ENCODE peak calls at places on chromosomes 16 and 17, in four cellular contexts. One of them, this sample, is unnamed.

GRCh38 chr17:75707096-75707720 is 14.1 kb upstream of the ITGB4 start:
- DNase-seq in fibroblast of lung: peak; percentile 75
- DNase-seq in thoracic aorta: no peak
- DNase-seq in heart left ventricle: peak; percentile 81
- DNase-seq in this sample: no peak

GRCh38 chr17:57732062-57732461 is 13.0 kb downstream of the CCDC182 start:
- DNase-seq in fibroblast of lung: no peak
- DNase-seq in thoracic aorta: no peak
- DNase-seq in heart left ventricle: no peak
- DNase-seq in this sample: no peak

GRCh38 chr16:8736123-8736680 is 61.2 kb downstream of the TMEM186 start:
- DNase-seq in fibroblast of lung: no peak
- DNase-seq in thoracic aorta: no peak
- DNase-seq in heart left ventricle: no peak
- DNase-seq in this sample: no peak

GRCh38 chr16:65751622-65752598 is 614.6 kb upstream of the CDH5 start:
- DNase-seq in fibroblast of lung: no peak
- DNase-seq in thoracic aorta: no peak
- DNase-seq in heart left ventricle: no peak
- DNase-seq in this sample: no peak

GRCh38 chr17:44361292-44362055 is 2.2 kb downstream of the FAM171A2 start:
- DNase-seq in fibroblast of lung: no peak
- DNase-seq in thoracic aorta: no peak
- DNase-seq in heart left ventricle: no peak
- DNase-seq in this sample: no peak

GRCh38 chr17:82943339-82943738 is 103.5 kb upstream of the ZNF750 start:
- DNase-seq in fibroblast of lung: no peak
- DNase-seq in thoracic aorta: no peak
- DNase-seq in heart left ventricle: no peak
- DNase-seq in this sample: no peak

GRCh38 chr16:2813661-2814288 is 3.3 kb upstream of the PRSS21 start:
- DNase-seq in fibroblast of lung: no peak
- DNase-seq in thoracic aorta: no peak
- DNase-seq in heart left ventricle: no peak
- DNase-seq in this sample: no peak

GRCh38 chr17:43924558-43924957 is 17.2 kb upstream of the MPP2 start:
- DNase-seq in fibroblast of lung: no peak
- DNase-seq in thoracic aorta: no peak
- DNase-seq in heart left ventricle: no peak
- DNase-seq in this sample: no peak

GRCh38 chr17:83073389-83074063 is 5.9 kb upstream of the METRNL start:
- DNase-seq in fibroblast of lung: peak; percentile 58
- DNase-seq in thoracic aorta: no peak
- DNase-seq in heart left ventricle: peak; percentile 67
- DNase-seq in this sample: no peak

GRCh38 chr17:76789235-76789788 is 51.4 kb downstream of the MFSD11 start:
- DNase-seq in fibroblast of lung: no peak
- DNase-seq in thoracic aorta: no peak
- DNase-seq in heart left ventricle: no peak
- DNase-seq in this sample: no peak

GRCh38 chr16:56689171-56689570 is 6.9 kb downstream of the MT1X start:
- DNase-seq in fibroblast of lung: no peak
- DNase-seq in thoracic aorta: no peak
- DNase-seq in heart left ventricle: no peak
- DNase-seq in this sample: no peak

GRCh38 chr17:42456223-42457106 is 2.2 kb upstream of the ATP6V0A1 start:
- DNase-seq in fibroblast of lung: peak; percentile 89
- DNase-seq in thoracic aorta: no peak
- DNase-seq in heart left ventricle: no peak
- DNase-seq in this sample: peak; percentile 76

GRCh38 chr16:49456763-49457162 is 83.2 kb downstream of the C16orf78 start:
- DNase-seq in fibroblast of lung: no peak
- DNase-seq in thoracic aorta: no peak
- DNase-seq in heart left ventricle: no peak
- DNase-seq in this sample: no peak

GRCh38 chr16:11742536-11743307 is at the start of gene TXNDC11:
- DNase-seq in fibroblast of lung: peak; percentile 96
- DNase-seq in thoracic aorta: peak; percentile 96
- DNase-seq in heart left ventricle: peak; percentile 99
- DNase-seq in this sample: peak; percentile 98

GRCh38 chr17:11296994-11297393 is 56.0 kb downstream of the SHISA6 start:
- DNase-seq in fibroblast of lung: no peak
- DNase-seq in thoracic aorta: no peak
- DNase-seq in heart left ventricle: no peak
- DNase-seq in this sample: peak; percentile 2

GRCh38 chr16:49422896-49423295 is 49.3 kb downstream of the C16orf78 start:
- DNase-seq in fibroblast of lung: no peak
- DNase-seq in thoracic aorta: no peak
- DNase-seq in heart left ventricle: no peak
- DNase-seq in this sample: no peak

GRCh38 chr17:34603974-34604373 is 24.6 kb downstream of the TMEM132E start:
- DNase-seq in fibroblast of lung: no peak
- DNase-seq in thoracic aorta: no peak
- DNase-seq in heart left ventricle: no peak
- DNase-seq in this sample: no peak

GRCh38 chr17:21201302-21201602 is 12.7 kb downstream of the TMEM11 start:
- DNase-seq in fibroblast of lung: no peak
- DNase-seq in thoracic aorta: no peak
- DNase-seq in heart left ventricle: no peak
- DNase-seq in this sample: no peak

GRCh38 chr17:66547170-66547865 is 244.9 kb downstream of the PRKCA start:
- DNase-seq in fibroblast of lung: no peak
- DNase-seq in thoracic aorta: no peak
- DNase-seq in heart left ventricle: no peak
- DNase-seq in this sample: no peak

GRCh38 chr17:78120971-78121800 is 7.4 kb downstream of the TMC6 start:
- DNase-seq in fibroblast of lung: no peak
- DNase-seq in thoracic aorta: no peak
- DNase-seq in heart left ventricle: peak; percentile 23
- DNase-seq in this sample: peak; percentile 53

GRCh38 chr17:2050871-2051387 is 4.0 kb upstream of the HIC1 start:
- DNase-seq in fibroblast of lung: peak; percentile 68
- DNase-seq in thoracic aorta: no peak
- DNase-seq in heart left ventricle: peak; percentile 50
- DNase-seq in this sample: no peak

GRCh38 chr17:4899341-4900230 is at the start of gene C17orf107:
- DNase-seq in fibroblast of lung: peak; percentile 81
- DNase-seq in thoracic aorta: peak; percentile 75
- DNase-seq in heart left ventricle: peak; percentile 81
- DNase-seq in this sample: no peak

GRCh38 chr17:76135810-76136188 is 5.2 kb downstream of the FOXJ1 start:
- DNase-seq in fibroblast of lung: no peak
- DNase-seq in thoracic aorta: no peak
- DNase-seq in heart left ventricle: peak; percentile 13
- DNase-seq in this sample: no peak

GRCh38 chr17:35079547-35079946 is 16.0 kb upstream of the RFFL start:
- DNase-seq in fibroblast of lung: no peak
- DNase-seq in thoracic aorta: no peak
- DNase-seq in heart left ventricle: no peak
- DNase-seq in this sample: no peak

GRCh38 chr17:17792143-17792550 is 44.6 kb downstream of the SREBF1 start:
- DNase-seq in fibroblast of lung: no peak
- DNase-seq in thoracic aorta: no peak
- DNase-seq in heart left ventricle: no peak
- DNase-seq in this sample: no peak

GRCh38 chr17:67438669-67439068 is 61.6 kb downstream of the PITPNC1 start:
- DNase-seq in fibroblast of lung: no peak
- DNase-seq in thoracic aorta: no peak
- DNase-seq in heart left ventricle: no peak
- DNase-seq in this sample: no peak

GRCh38 chr17:17535957-17536356 is 39.8 kb upstream of the RASD1 start:
- DNase-seq in fibroblast of lung: peak; percentile 53
- DNase-seq in thoracic aorta: peak; percentile 19
- DNase-seq in heart left ventricle: peak; percentile 96
- DNase-seq in this sample: no peak

GRCh38 chr16:85310868-85311585 is 198.8 kb upstream of the CIBAR2 start:
- DNase-seq in fibroblast of lung: no peak
- DNase-seq in thoracic aorta: no peak
- DNase-seq in heart left ventricle: peak; percentile 60
- DNase-seq in this sample: peak; percentile 57

GRCh38 chr17:47120521-47121095 is 68.5 kb downstream of the CDC27 start:
- DNase-seq in fibroblast of lung: peak; percentile 64
- DNase-seq in thoracic aorta: no peak
- DNase-seq in heart left ventricle: no peak
- DNase-seq in this sample: no peak

GRCh38 chr17:36088559-36089376 is 1.2 kb downstream of the CCL3 start:
- DNase-seq in fibroblast of lung: no peak
- DNase-seq in thoracic aorta: no peak
- DNase-seq in heart left ventricle: no peak
- DNase-seq in this sample: no peak

GRCh38 chr17:36082062-36082461 is 7.9 kb downstream of the CCL3 start:
- DNase-seq in fibroblast of lung: no peak
- DNase-seq in thoracic aorta: no peak
- DNase-seq in heart left ventricle: no peak
- DNase-seq in this sample: no peak

GRCh38 chr17:36089888-36090836 is at the start of gene CCL3:
- DNase-seq in fibroblast of lung: no peak
- DNase-seq in thoracic aorta: no peak
- DNase-seq in heart left ventricle: peak; percentile 38
- DNase-seq in this sample: peak; percentile 51

DNA sequence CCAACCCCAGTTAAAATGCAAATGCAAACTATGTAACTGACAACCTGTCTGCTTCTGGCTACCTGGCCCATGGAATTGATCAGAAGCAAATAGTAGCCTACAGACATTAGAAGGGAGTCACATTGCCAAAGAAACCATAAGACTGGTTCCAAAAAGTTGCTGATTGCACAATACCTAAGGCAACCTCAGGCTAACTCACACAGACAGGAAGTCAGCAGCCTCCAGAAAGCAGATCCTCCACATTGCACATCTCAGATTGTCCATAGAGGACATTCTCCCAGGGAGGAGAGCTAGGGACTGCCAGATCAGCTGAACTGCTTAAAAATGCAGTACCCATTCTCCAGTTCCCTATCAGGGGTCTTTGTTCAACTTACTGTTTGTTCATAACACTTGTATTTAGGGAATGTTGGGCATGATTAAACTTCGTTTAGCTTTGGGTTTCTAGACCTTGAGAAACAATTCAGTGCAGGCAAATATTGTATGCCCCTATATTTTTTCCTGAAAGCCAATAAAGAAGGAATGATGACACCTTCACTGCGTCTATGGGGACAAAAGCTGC is 4.2 kb downstream of the CCL3 start:
- DNase-seq in fibroblast of lung: no peak
- DNase-seq in thoracic aorta: no peak
- DNase-seq in heart left ventricle: no peak
- DNase-seq in this sample: no peak
- H3K4me1 ChIP-seq in fibroblast of lung: no peaks in the 10 kb centered on the region
- H3K4me1 ChIP-seq in thoracic aorta: no peaks in the 10 kb centered on the region
- H3K4me1 ChIP-seq in heart left ventricle: no peaks in the 10 kb centered on the region
- H3K4me1 ChIP-seq in this sample: peaks cover 15% of the 10 kb centered on the region

DNA sequence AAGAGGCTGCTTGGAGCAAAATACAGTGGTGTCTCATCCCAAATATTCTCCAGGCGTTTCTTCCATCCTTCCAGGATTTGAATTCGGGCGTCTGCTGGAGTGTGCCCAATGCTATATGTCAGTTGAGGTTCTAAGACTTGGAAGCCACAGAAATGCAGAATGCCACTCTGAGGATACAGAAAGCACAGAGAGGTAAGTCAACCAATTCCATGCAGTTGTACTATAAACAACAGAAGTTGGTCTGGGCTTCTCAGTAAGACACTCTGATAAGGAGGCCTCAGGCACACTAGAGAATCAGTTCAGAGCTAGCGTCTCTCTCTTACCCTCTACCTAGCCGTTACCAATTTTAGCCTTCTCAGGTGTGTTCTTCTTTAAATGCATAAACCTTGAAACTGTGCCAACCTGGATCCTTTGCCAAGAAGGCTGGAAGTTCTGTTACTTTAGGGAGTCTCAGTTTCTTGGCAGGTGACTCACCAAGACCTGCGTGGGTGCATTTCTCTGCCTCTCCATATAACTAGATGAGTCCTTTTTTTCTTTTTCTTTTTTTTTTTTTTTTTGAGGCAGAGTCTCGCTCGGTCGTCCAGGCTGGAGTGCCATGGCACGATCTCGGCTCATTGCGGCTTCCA is 15.1 kb downstream of the NQO1 start:
- DNase-seq in fibroblast of lung: peak; percentile 94
- DNase-seq in thoracic aorta: peak; percentile 65
- DNase-seq in heart left ventricle: no peak
- DNase-seq in this sample: no peak
- H3K27ac ChIP-seq in fibroblast of lung: no peak overlapping the region
- H3K27ac ChIP-seq in thoracic aorta: peak overlapping the region; percentile 23
- H3K27ac ChIP-seq in heart left ventricle: no peak overlapping the region
- H3K27ac ChIP-seq in this sample: no peak overlapping the region

GRCh38 chr16:89317101-89317671 is 99.7 kb downstream of the ZNF778 start:
- DNase-seq in fibroblast of lung: no peak
- DNase-seq in thoracic aorta: no peak
- DNase-seq in heart left ventricle: peak; percentile 25
- DNase-seq in this sample: no peak

GRCh38 chr16:89317729-89318429 is 100.4 kb downstream of the ZNF778 start:
- DNase-seq in fibroblast of lung: no peak
- DNase-seq in thoracic aorta: no peak
- DNase-seq in heart left ventricle: peak; percentile 24
- DNase-seq in this sample: no peak

GRCh38 chr16:89318871-89319627 is 101.5 kb downstream of the ZNF778 start:
- DNase-seq in fibroblast of lung: no peak
- DNase-seq in thoracic aorta: no peak
- DNase-seq in heart left ventricle: no peak
- DNase-seq in this sample: no peak

GRCh38 chr16:89319628-89319882 is 102.1 kb downstream of the ZNF778 start:
- DNase-seq in fibroblast of lung: no peak
- DNase-seq in thoracic aorta: no peak
- DNase-seq in heart left ventricle: peak; percentile 25
- DNase-seq in this sample: no peak

DNA sequence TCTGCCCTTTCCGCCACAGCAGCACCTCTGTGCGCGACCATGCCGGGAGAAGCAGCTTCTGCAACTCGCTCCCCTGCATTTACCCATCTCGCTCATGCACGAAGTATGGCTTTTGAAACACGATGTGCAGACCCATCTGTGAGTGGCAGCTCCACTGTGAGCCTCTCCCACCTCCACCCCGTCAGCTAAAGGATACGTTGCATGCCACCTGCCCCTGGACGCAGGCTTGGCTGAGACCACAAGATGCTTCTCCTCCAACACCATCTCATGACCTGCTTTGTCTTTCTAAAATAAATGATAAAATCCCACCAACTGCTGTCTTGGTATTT is 100.9 kb downstream of the ZNF778 start:
- DNase-seq in fibroblast of lung: no peak
- DNase-seq in thoracic aorta: no peak
- DNase-seq in heart left ventricle: peak; percentile 10
- DNase-seq in this sample: no peak
- H3K4me1 ChIP-seq in fibroblast of lung: peaks cover 59% of the 10 kb centered on the region
- H3K4me1 ChIP-seq in thoracic aorta: peaks cover 45% of the 10 kb centered on the region
- H3K4me1 ChIP-seq in heart left ventricle: peaks cover 96% of the 10 kb centered on the region
- H3K4me1 ChIP-seq in this sample: peaks cover 38% of the 10 kb centered on the region

GRCh38 chr16:72991645-72992044 is 56.3 kb downstream of the ZFHX3 start:
- DNase-seq in fibroblast of lung: no peak
- DNase-seq in thoracic aorta: no peak
- DNase-seq in heart left ventricle: no peak
- DNase-seq in this sample: no peak

GRCh38 chr16:72996291-72997062 is 51.5 kb downstream of the ZFHX3 start:
- DNase-seq in fibroblast of lung: no peak
- DNase-seq in thoracic aorta: no peak
- DNase-seq in heart left ventricle: no peak
- DNase-seq in this sample: no peak

GRCh38 chr16:72997141-72997542 is 50.8 kb downstream of the ZFHX3 start:
- DNase-seq in fibroblast of lung: no peak
- DNase-seq in thoracic aorta: no peak
- DNase-seq in heart left ventricle: no peak
- DNase-seq in this sample: no peak

GRCh38 chr16:72992142-72992601 is 55.8 kb downstream of the ZFHX3 start:
- DNase-seq in fibroblast of lung: no peak
- DNase-seq in thoracic aorta: no peak
- DNase-seq in heart left ventricle: no peak
- DNase-seq in this sample: no peak

GRCh38 chr16:72995151-72995881 is 52.6 kb downstream of the ZFHX3 start:
- DNase-seq in fibroblast of lung: no peak
- DNase-seq in thoracic aorta: no peak
- DNase-seq in heart left ventricle: no peak
- DNase-seq in this sample: peak; percentile 3
- H3K27ac ChIP-seq in fibroblast of lung: no peak overlapping the region
- H3K27ac ChIP-seq in thoracic aorta: no peak overlapping the region
- H3K27ac ChIP-seq in heart left ventricle: no peak overlapping the region
- H3K27ac ChIP-seq in this sample: no peak overlapping the region

This sample was measured in OCI-LY7.